ENCODE peak calls at places on chromosomes 12 and 14, in seven cellular contexts. A is IMR-90; L is cardiac fibroblast; P is CD8-positive, alpha-beta T cell; G is astrocyte of the cerebellum; K is astrocyte of the spinal cord; B is neural crest cell. T is an unnamed sample.
A peak's percentile ranks its signal among the peaks of the same experiment; 100 is the strongest.

GRCh38 chr12:14768823-14769405 is 34.4 kb downstream of the WBP11 start:
- DNase-seq in A (peak; percentile 44), L (peak; percentile 31), P (no peak), G (no peak), K (peak; percentile 29), B (no peak), T (no peak)

GRCh38 chr14:36315159-36315853 is 5.1 kb downstream of the MBIP start:
- DNase-seq in A (no peak), L (no peak), P (no peak), G (no peak), K (no peak), B (no peak), T (no peak)

GRCh38 chr12:9750276-9751203 is 10.2 kb downstream of the CD69 start:
- DNase-seq in A (peak; percentile 56), L (peak; percentile 76), P (no peak), G (peak; percentile 36), K (peak; percentile 74), B (peak; percentile 28), T (no peak)

GRCh38 chr12:41067941-41068645 is 120.0 kb upstream of the PDZRN4 start:
- DNase-seq in A (no peak), L (no peak), P (no peak), G (no peak), K (no peak), B (no peak), T (no peak)

GRCh38 chr14:75578099-75578785 is at the start of gene FLVCR2:
- DNase-seq in A (peak; percentile 49), L (peak; percentile 87), P (no peak), G (no peak), K (peak; percentile 73), B (peak; percentile 58), T (peak; percentile 93)

GRCh38 chr12:100142851-100143559 is at the start of gene BLTP3B:
- DNase-seq in A (peak; percentile 55), L (peak; percentile 86), P (peak; percentile 87), G (peak; percentile 44), K (peak; percentile 76), B (peak; percentile 83), T (peak; percentile 95)

GRCh38 chr12:53052419-53053222 is 2.8 kb downstream of the TNS2 start:
- DNase-seq in A (peak; percentile 85), L (peak; percentile 93), P (no peak), G (peak; percentile 55), K (peak; percentile 85), B (no peak), T (peak; percentile 90)

GRCh38 chr12:51377099-51377984 is 13.9 kb downstream of the GALNT6 start:
- DNase-seq in A (no peak), L (peak; percentile 60), P (no peak), G (no peak), K (no peak), B (no peak), T (no peak)

GRCh38 chr12:52156757-52157565 is 34.9 kb downstream of the KRT80 start:
- DNase-seq in A (peak; percentile 42), L (peak; percentile 66), P (peak; percentile 53), G (peak; percentile 24), K (peak; percentile 49), B (peak; percentile 87), T (peak; percentile 78)

GRCh38 chr12:70283232-70283631 is 40.0 kb downstream of the CNOT2 start:
- DNase-seq in A (no peak), L (no peak), P (no peak), G (no peak), K (no peak), B (no peak), T (no peak)

GRCh38 chr12:38614171-38614570 is 291.2 kb downstream of the CPNE8 start:
- DNase-seq in A (no peak), L (no peak), P (no peak), G (no peak), K (no peak), B (no peak), T (no peak)

GRCh38 chr12:112198120-112198733 is 72.9 kb downstream of the TRAFD1 start:
- DNase-seq in A (peak; percentile 51), L (peak; percentile 73), P (no peak), G (peak; percentile 41), K (peak; percentile 62), B (peak; percentile 53), T (peak; percentile 57)

GRCh38 chr14:87131879-87132278 is 861.1 kb downstream of the GALC start:
- DNase-seq in A (peak; percentile 74), L (no peak), P (no peak), G (no peak), K (peak; percentile 40), B (no peak), T (no peak)

GRCh38 chr12:15122349-15122748 is 98.9 kb downstream of the RERG start:
- DNase-seq in A (no peak), L (no peak), P (no peak), G (no peak), K (no peak), B (no peak), T (no peak)

GRCh38 chr14:70976591-70976990 is 69.3 kb downstream of the PCNX1 start:
- DNase-seq in A (no peak), L (no peak), P (no peak), G (no peak), K (no peak), B (no peak), T (no peak)

GRCh38 chr12:26185532-26186320 is 9.6 kb upstream of the SSPN start:
- DNase-seq in A (no peak), L (no peak), P (no peak), G (no peak), K (no peak), B (no peak), T (no peak)

GRCh38 chr12:124160102-124160501 is 134.8 kb upstream of the RFLNA start:
- DNase-seq in A (no peak), L (peak; percentile 17), P (no peak), G (no peak), K (no peak), B (no peak), T (no peak)

GRCh38 chr12:54082402-54082892 is 28.8 kb downstream of the HOXC4 start:
- DNase-seq in A (no peak), L (peak; percentile 6), P (peak; percentile 21), G (no peak), K (peak; percentile 20), B (no peak), T (no peak)

GRCh38 chr12:132171293-132171967 is 27.2 kb downstream of the NOC4L start:
- DNase-seq in A (no peak), L (no peak), P (no peak), G (no peak), K (no peak), B (no peak), T (no peak)

GRCh38 chr14:61616524-61617185 is 78.7 kb upstream of the HIF1A start:
- DNase-seq in A (peak; percentile 89), L (peak; percentile 88), P (no peak), G (peak; percentile 77), K (peak; percentile 88), B (no peak), T (no peak)

GRCh38 chr14:77158175-77158908 is 16.8 kb upstream of the ZDHHC22 start:
- DNase-seq in A (peak; percentile 71), L (peak; percentile 71), P (no peak), G (no peak), K (peak; percentile 47), B (peak; percentile 45), T (no peak)

GRCh38 chr12:56476143-56476542 is 7.8 kb downstream of the SPRYD4 start:
- DNase-seq in A (no peak), L (no peak), P (no peak), G (no peak), K (no peak), B (no peak), T (no peak)
- TF ChIP-seq CTCF in A (no peak), L (no peak), P (no peak), G (no peak), K (no peak), B (no peak), T (no peak)

DNA sequence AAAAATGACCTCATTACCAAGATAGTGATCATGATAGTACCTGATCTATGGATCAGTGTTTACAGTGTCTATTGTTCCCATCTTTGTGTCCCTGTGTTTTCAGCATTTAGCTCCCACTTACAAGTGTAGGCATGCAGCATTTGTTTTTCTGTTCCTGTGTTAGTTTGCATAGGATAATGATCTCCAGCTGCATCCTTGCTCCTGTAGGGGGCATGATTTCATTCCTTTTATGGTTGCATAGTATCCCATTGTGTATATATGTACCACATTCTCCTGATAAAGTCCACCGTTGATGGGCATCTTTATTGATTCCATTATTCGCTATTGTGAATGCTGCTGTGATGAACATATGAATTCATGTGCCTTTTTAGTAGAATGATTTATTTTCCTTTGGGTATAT is 215.4 kb upstream of the NAV3 start:
- DNase-seq in A (no peak), L (peak; percentile 2), P (no peak), G (no peak), K (peak; percentile 9), B (no peak), T (no peak)
- TF ChIP-seq CTCF in A (peak; percentile 36), L (no peak), P (no peak), G (peak; percentile 32), K (peak; percentile 49), B (peak; percentile 36), T (no peak)

GRCh38 chr14:96225745-96226151 is 21.1 kb downstream of the BDKRB2 start:
- DNase-seq in A (peak; percentile 64), L (peak; percentile 15), P (no peak), G (no peak), K (no peak), B (no peak), T (no peak)
- TF ChIP-seq CTCF in A (peak; percentile 46), L (no peak), P (no peak), G (no peak), K (peak; percentile 15), B (peak; percentile 19), T (no peak)

GRCh38 chr14:106564058-106564643 is 1037.8 kb downstream of the TMEM121 start:
- DNase-seq in A (no peak), L (no peak), P (peak; percentile 36), G (no peak), K (no peak), B (no peak), T (peak; percentile 37)
- TF ChIP-seq CTCF in A (no peak), L (peak; percentile 15), P (peak; percentile 77), G (no peak), K (no peak), B (no peak), T (peak; percentile 23)

GRCh38 chr12:64240781-64241180 is 18.7 kb upstream of the KICS2 start:
- DNase-seq in A (no peak), L (no peak), P (no peak), G (no peak), K (no peak), B (no peak), T (no peak)

GRCh38 chr12:64232201-64232600 is 10.1 kb upstream of the KICS2 start:
- DNase-seq in A (no peak), L (no peak), P (no peak), G (no peak), K (no peak), B (no peak), T (no peak)

GRCh38 chr12:64237382-64237781 is 15.3 kb upstream of the KICS2 start:
- DNase-seq in A (no peak), L (no peak), P (no peak), G (no peak), K (no peak), B (no peak), T (no peak)

DNA sequence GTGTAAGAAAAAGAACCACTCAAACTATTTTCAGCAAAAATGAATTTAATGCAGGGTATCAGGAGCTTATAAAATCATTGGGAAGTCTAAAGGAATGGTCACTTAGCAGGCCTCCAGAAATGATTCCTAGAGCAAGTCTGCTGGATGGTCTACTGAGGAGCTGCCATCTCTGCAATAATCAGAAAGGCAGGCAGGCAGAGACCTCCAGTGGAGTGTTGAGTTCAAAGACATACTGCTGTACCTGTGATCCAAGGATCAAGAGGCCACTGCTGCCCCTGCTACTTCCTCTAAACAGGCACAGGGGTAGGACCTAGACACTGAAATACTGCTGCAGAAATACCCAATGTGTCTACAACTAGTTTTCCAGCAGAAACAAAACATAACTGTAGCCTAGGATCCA is 14.5 kb upstream of the KICS2 start:
- DNase-seq in A (peak; percentile 19), L (peak; percentile 37), P (no peak), G (peak; percentile 6), K (peak; percentile 40), B (no peak), T (no peak)
- TF ChIP-seq CTCF in A (peak; percentile 39), L (peak; percentile 21), P (no peak), G (peak; percentile 35), K (peak; percentile 36), B (no peak), T (no peak)